ENCODE peak calls at places on chromosome 2, in five cellular contexts. A is Calu3; N is GM23248; C is ELR; G is effector memory CD4-positive, alpha-beta T cell. D is an unnamed sample.

GRCh38 chr2:239626971-239627598 is 226.3 kb upstream of the HDAC4 start:
- DNase-seq in A (no peak), N (peak), C (no peak), G (no peak), D (no peak)

GRCh38 chr2:237403024-237403882 is 10.7 kb downstream of the COL6A3 start:
- DNase-seq in A (no peak), N (peak), C (no peak), G (no peak), D (no peak)

GRCh38 chr2:235073938-235074337 is 122.1 kb downstream of the SH3BP4 start:
- DNase-seq in A (no peak), N (no peak), C (no peak), G (no peak), D (no peak)

GRCh38 chr2:8721410-8721809 is 39.6 kb downstream of the ID2 start:
- DNase-seq in A (no peak), N (no peak), C (no peak), G (no peak), D (no peak)

GRCh38 chr2:30796723-30797122 is 10.5 kb downstream of the CAPN13 start:
- DNase-seq in A (no peak), N (no peak), C (no peak), G (no peak), D (no peak)

GRCh38 chr2:240053173-240054155 is at the start of gene OR6B3:
- DNase-seq in A (no peak), N (no peak), C (no peak), G (no peak), D (no peak)

GRCh38 chr2:51013060-51013746 is 18.7 kb downstream of the NRXN1 start:
- DNase-seq in A (peak), N (no peak), C (no peak), G (no peak), D (no peak)

GRCh38 chr2:75654012-75654411 is 7.4 kb downstream of the MRPL19 start:
- DNase-seq in A (no peak), N (no peak), C (no peak), G (no peak), D (no peak)

GRCh38 chr2:12050381-12050780 is 303.9 kb downstream of the LPIN1 start:
- DNase-seq in A (no peak), N (peak), C (peak), G (no peak), D (no peak)

GRCh38 chr2:1656326-1656960 is 87.9 kb downstream of the PXDN start:
- DNase-seq in A (no peak), N (no peak), C (no peak), G (no peak), D (no peak)

GRCh38 chr2:15941970-15942710 is 1.8 kb downstream of the MYCN start:
- DNase-seq in A (no peak), N (peak), C (no peak), G (no peak), D (no peak)

GRCh38 chr2:44398243-44398897 is 36.6 kb downstream of the CAMKMT start:
- DNase-seq in A (no peak), N (peak), C (no peak), G (no peak), D (no peak)

GRCh38 chr2:24304098-24304497 is 56.2 kb downstream of the ITSN2 start:
- DNase-seq in A (no peak), N (peak), C (peak), G (no peak), D (no peak)

GRCh38 chr2:239193426-239193825 is 207.4 kb downstream of the HDAC4 start:
- DNase-seq in A (no peak), N (no peak), C (no peak), G (no peak), D (no peak)

GRCh38 chr2:105490204-105490603 is 91.4 kb upstream of the FHL2 start:
- DNase-seq in A (no peak), N (no peak), C (no peak), G (no peak), D (no peak)

GRCh38 chr2:169066817-169067356 is 2.5 kb upstream of the DHRS9 start:
- DNase-seq in A (no peak), N (no peak), C (no peak), G (no peak), D (no peak)

GRCh38 chr2:225400060-225400511 is 576 bp downstream of the NYAP2 start:
- DNase-seq in A (peak), N (peak), C (peak), G (no peak), D (no peak)

GRCh38 chr2:113225505-113226259 is 51.9 kb downstream of the PSD4 start:
- DNase-seq in A (no peak), N (peak), C (peak), G (no peak), D (no peak)

GRCh38 chr2:35548171-35548570 is 807.4 kb upstream of the CRIM1 start:
- DNase-seq in A (no peak), N (peak), C (peak), G (no peak), D (no peak)

D was measured in T-helper 9 cell.